ENCODE peak calls at places on chromosomes 11 and 22, in five cellular contexts. Z is HCT116, E is uterus, W is esophagus muscularis mucosa, K is IMR-90. G is an unnamed sample. For H3K36me3, the result is how much of the 10 kb centered on the place peaks cover.

GRCh38 chr22:27842994-27843431 is 41.5 kb upstream of the MN1 start:
- DNase-seq in Z (no peak), E (no peak), W (no peak), K (no peak), G (peak)

GRCh38 chr11:128686745-128687177 is 7.1 kb upstream of the FLI1 start:
- DNase-seq in Z (no peak), E (peak), W (no peak), K (peak), G (peak)

GRCh38 chr11:96464695-96465307 is 75.0 kb downstream of the JRKL start:
- DNase-seq in Z (peak), E (no peak), W (no peak), K (peak), G (no peak)

GRCh38 chr11:20088368-20089260 is 71.7 kb downstream of the DBX1 start:
- DNase-seq in Z (no peak), E (no peak), W (no peak), K (peak), G (no peak)

GRCh38 chr11:94740975-94741707 is 27.0 kb upstream of the AMOTL1 start:
- DNase-seq in Z (peak), E (peak), W (no peak), K (peak), G (peak)

GRCh38 chr11:128483211-128483788 is 104.1 kb downstream of the ETS1 start:
- DNase-seq in Z (no peak), E (no peak), W (no peak), K (no peak), G (no peak)

GRCh38 chr11:65776196-65776595 is 4.6 kb downstream of the AP5B1 start:
- DNase-seq in Z (no peak), E (no peak), W (peak), K (peak), G (peak)

GRCh38 chr22:38699784-38700183 is 959 bp downstream of the JOSD1 start:
- DNase-seq in Z (no peak), E (no peak), W (no peak), K (peak), G (peak)

GRCh38 chr11:119051440-119052162 is 5.4 kb downstream of the HYOU1 start:
- DNase-seq in Z (no peak), E (no peak), W (no peak), K (no peak), G (no peak)

GRCh38 chr22:19822301-19823117 is 32.2 kb downstream of the GNB1L start:
- DNase-seq in Z (no peak), E (no peak), W (no peak), K (no peak), G (peak)

GRCh38 chr11:6812391-6813005 is 13.0 kb upstream of the OR6A2 start:
- DNase-seq in Z (peak), E (no peak), W (no peak), K (peak), G (no peak)

GRCh38 chr11:58888579-58888978 is 44.1 kb upstream of the GLYATL2 start:
- DNase-seq in Z (no peak), E (no peak), W (no peak), K (no peak), G (no peak)

GRCh38 chr11:31680770-31681169 is 130.4 kb downstream of the PAX6 start:
- DNase-seq in Z (no peak), E (no peak), W (no peak), K (no peak), G (no peak)

GRCh38 chr22:29081499-29082236 is 8.8 kb downstream of the KREMEN1 start:
- DNase-seq in Z (no peak), E (no peak), W (no peak), K (no peak), G (no peak)

GRCh38 chr11:85854557-85855340 is 434 bp upstream of the CCDC83 start:
- DNase-seq in Z (peak), E (peak), W (peak), K (peak), G (peak)

GRCh38 chr11:11494348-11494747 is 127.5 kb downstream of the GALNT18 start:
- DNase-seq in Z (no peak), E (no peak), W (no peak), K (no peak), G (no peak)

GRCh38 chr22:45602824-45603301 is 68.8 kb upstream of the ATXN10 start:
- DNase-seq in Z (peak), E (no peak), W (no peak), K (no peak), G (peak)

GRCh38 chr22:41237707-41238569 is 2.8 kb downstream of the CHADL start:
- DNase-seq in Z (no peak), E (peak), W (no peak), K (peak), G (peak)

GRCh38 chr11:65903068-65903481 is 2.9 kb upstream of the FOSL1 start:
- DNase-seq in Z (peak), E (no peak), W (no peak), K (peak), G (no peak)

GRCh38 chr22:26887916-26888315 is 230.5 kb downstream of the MIAT start:
- DNase-seq in Z (no peak), E (no peak), W (peak), K (no peak), G (no peak)

GRCh38 chr11:69495441-69496201 is 14.2 kb downstream of the LINC01488 start:
- DNase-seq in Z (no peak), E (no peak), W (no peak), K (no peak), G (no peak)

GRCh38 chr11:123653997-123654565 is 343 bp downstream of the SCN3B start:
- DNase-seq in Z (no peak), E (peak), W (no peak), K (peak), G (peak)

GRCh38 chr11:132206993-132207392 is 836.6 kb downstream of the NTM start:
- DNase-seq in Z (no peak), E (no peak), W (no peak), K (no peak), G (no peak)

GRCh38 chr11:69674267-69674885 is 777 bp downstream of the LTO1 start:
- DNase-seq in Z (no peak), E (no peak), W (no peak), K (peak), G (peak)

DNA sequence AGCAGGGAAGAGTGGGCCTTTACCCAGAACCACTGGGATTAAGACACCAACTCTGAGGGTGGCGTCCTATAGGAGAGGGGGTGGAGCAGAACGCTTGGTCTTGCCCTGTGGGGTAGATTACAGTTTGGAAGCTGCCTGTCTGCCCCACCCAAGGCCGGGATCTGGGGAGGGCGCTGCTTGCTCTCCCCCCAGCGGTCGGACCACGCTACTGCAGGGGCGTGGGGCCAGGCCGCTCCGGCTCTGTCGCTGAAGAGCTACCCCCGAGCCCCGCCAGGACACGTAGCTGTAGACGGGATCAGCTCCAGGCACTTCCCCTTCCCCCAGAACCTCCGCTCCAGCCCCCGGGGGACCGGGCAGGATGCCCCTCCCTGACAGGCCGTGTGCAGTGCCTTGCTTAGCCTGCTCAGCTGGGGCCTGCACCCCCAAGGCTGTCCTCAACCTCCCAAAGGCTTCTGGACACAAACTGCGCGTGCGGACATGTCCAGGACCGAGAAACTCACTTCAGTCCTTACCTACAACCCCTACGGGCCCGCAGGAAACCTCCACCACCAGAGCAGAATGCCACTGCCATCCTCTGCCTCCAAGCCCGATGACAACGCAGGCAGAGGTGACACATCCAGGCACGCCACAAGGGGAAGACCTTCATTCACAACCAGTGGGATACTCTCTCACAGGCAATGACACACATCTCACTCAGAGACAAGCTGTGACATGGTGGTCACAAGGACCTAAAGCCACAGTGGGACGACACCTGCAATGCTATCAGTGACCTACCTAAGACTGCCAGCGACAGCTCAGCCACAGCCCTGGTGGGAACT is 3.6 kb downstream of the AHNAK start:
- DNase-seq in Z (peak), E (peak), W (no peak), K (peak), G (peak)
- H3K4me3 ChIP-seq in Z (peak), E (peak), W (peak), K (peak), G (peak)

GRCh38 chr11:9574806-9575530 is 1.5 kb downstream of the WEE1 start:
- DNase-seq in Z (peak), E (peak), W (peak), K (peak), G (peak)
- H3K36me3 ChIP-seq in Z (under half), E (under half), W (under half), K (under half), G (under half)

DNA sequence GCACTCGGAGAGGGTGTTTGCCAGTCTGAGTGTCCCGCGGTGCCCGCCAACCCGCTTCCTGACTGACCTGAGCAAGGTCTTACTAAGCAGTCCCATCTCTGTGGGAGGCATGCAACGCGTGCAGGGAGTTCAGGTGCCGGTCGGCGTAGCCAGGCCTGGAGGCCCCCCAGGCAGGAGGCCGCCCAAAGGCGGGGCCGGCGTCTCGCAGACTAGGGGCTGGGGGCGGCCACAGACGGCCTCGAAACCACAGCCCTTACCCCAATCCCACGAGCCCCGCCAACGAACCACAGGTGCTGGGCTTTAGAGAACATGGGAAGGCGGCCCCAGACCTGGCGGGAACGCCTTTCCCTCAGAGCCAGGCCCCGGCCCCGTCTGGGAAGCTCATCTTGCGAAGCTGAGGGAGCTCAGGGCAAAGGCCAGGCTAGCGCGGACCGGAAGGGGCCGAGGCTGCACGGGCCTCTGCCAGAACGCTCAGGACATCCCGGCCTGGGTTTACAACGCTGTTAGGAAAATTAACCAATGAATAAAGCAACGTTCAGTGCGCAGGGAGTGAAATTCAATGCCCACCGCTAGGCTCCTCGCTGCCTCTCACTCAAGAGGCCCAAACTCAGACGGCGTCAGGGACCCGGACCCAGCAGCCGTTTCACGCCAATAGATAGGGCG is 2.1 kb upstream of the MTFP1 start:
- DNase-seq in Z (no peak), E (no peak), W (no peak), K (no peak), G (peak)
- TF ChIP-seq POLR2A in Z (peak), E (peak), W (peak), K (peak), G (peak)

DNA sequence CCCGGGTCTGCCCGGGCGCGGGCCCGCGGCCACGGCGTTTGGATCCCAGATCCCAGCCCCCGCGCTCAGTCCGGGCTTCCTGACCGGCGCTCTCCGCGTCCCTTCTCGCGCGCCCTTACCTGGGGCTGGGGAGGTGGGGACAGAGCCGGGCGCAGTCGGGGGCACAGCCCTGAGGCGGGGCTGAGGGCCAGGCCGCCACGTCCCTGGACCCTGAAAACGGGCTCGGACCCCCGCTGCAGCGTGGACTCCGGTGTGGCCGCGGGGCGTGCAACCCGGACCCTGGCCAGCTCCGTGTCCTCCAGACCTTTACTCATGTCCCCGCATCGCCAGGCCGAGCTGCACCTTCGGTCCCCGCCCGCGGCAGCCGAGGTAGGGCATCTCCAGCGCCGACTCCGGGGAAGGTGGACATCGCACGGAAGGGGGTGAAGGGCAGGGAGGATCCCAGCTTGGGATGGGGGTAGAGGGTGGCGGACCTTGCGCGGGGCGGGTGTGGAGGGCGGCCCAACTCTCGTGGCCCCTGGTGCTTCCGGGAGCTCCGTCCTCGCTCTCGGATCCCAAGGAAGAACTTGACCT is 9.9 kb upstream of the AIFM3 start:
- DNase-seq in Z (no peak), E (no peak), W (no peak), K (no peak), G (no peak)
- H3K4me3 ChIP-seq in Z (peak), E (peak), W (peak), K (peak), G (peak)